ENCODE peak calls at places on chromosomes 12 and 14, in six cellular contexts. X is MM.1S, A is astrocyte of the spinal cord, U is fibroblast of mammary gland, V is lung, D is SK-N-SH. E is an unnamed sample.

GRCh38 chr14:68239988-68240387 is 420.4 kb downstream of the RAD51B start:
- DNase-seq in V (no peak), D (no peak), X (no peak), U (no peak), A (peak; percentile 43), E (no peak)

GRCh38 chr14:51862839-51863235 is 2.4 kb downstream of the GNG2 start:
- DNase-seq in X (no peak), U (no peak), D (no peak), V (no peak), A (no peak), E (no peak)

GRCh38 chr12:4034926-4035325 is 161.7 kb upstream of the PARP11 start:
- DNase-seq in U (peak; percentile 59), A (no peak), X (no peak), D (no peak), V (no peak), E (no peak)

GRCh38 chr14:50967719-50968266 is 23.5 kb upstream of the PYGL start:
- DNase-seq in X (no peak), A (no peak), D (no peak), V (no peak), U (no peak), E (no peak)

GRCh38 chr14:21039585-21040369 is 2.4 kb upstream of the RNASE7 start:
- DNase-seq in V (no peak), A (peak; percentile 67), U (peak; percentile 73), X (peak; percentile 27), D (peak; percentile 56), E (peak; percentile 81)

GRCh38 chr14:54792288-54792687 is 110.3 kb downstream of the GCH1 start:
- DNase-seq in D (no peak), U (no peak), V (no peak), A (no peak), X (no peak), E (no peak)

GRCh38 chr14:32225378-32225920 is 22.4 kb upstream of the RNU6-8 start:
- DNase-seq in A (no peak), V (no peak), U (no peak), D (no peak), X (no peak), E (no peak)

GRCh38 chr12:78977463-78977862 is 112.9 kb downstream of the SYT1 start:
- DNase-seq in U (no peak), A (no peak), X (no peak), D (no peak), V (no peak), E (peak; percentile 70)

GRCh38 chr12:52454411-52455201 is 2.7 kb upstream of the KRT6B start:
- DNase-seq in U (peak; percentile 16), V (no peak), D (no peak), X (no peak), A (no peak), E (peak; percentile 65)

GRCh38 chr14:69013943-69014782 is 35.1 kb upstream of the ACTN1 start:
- DNase-seq in V (peak; percentile 88), U (peak; percentile 50), D (peak; percentile 69), A (peak; percentile 16), X (no peak), E (peak; percentile 81)

GRCh38 chr14:93878251-93878650 is 48.9 kb upstream of the FAM181A start:
- DNase-seq in U (no peak), D (no peak), A (no peak), X (no peak), V (no peak), E (no peak)

GRCh38 chr12:16756833-16757552 is 151.0 kb upstream of the LMO3 start:
- DNase-seq in D (peak; percentile 0), U (no peak), A (no peak), X (no peak), V (no peak), E (peak; percentile 0)

GRCh38 chr12:123089125-123089524 is 61.8 kb downstream of the PITPNM2 start:
- DNase-seq in V (no peak), A (no peak), D (no peak), U (no peak), X (no peak), E (no peak)

GRCh38 chr14:65164068-65164824 is 61.9 kb upstream of the MAX start:
- DNase-seq in A (peak; percentile 64), V (no peak), X (peak; percentile 31), U (peak; percentile 65), D (peak; percentile 63), E (peak; percentile 63)

GRCh38 chr12:55708695-55709233 is 1.1 kb upstream of the ITGA7 start:
- DNase-seq in X (no peak), D (no peak), U (no peak), V (no peak), A (no peak), E (no peak)
- H3K4me3 ChIP-seq in X (no peak overlapping the region), D (peak overlapping the region; percentile 69), U (no peak overlapping the region), V (no peak overlapping the region), A (no peak overlapping the region), E (no peak overlapping the region)

GRCh38 chr12:63066136-63066535 is 84.9 kb downstream of the AVPR1A start:
- DNase-seq in D (no peak), A (no peak), V (no peak), X (no peak), U (no peak), E (no peak)

GRCh38 chr12:63070709-63071108 is 80.3 kb downstream of the AVPR1A start:
- DNase-seq in V (no peak), A (peak; percentile 29), U (no peak), X (no peak), D (no peak), E (no peak)

GRCh38 chr12:63069860-63070617 is 81.0 kb downstream of the AVPR1A start:
- DNase-seq in X (no peak), U (no peak), V (no peak), D (no peak), A (no peak), E (no peak)

GRCh38 chr12:63066782-63067181 is 84.2 kb downstream of the AVPR1A start:
- DNase-seq in D (no peak), A (no peak), U (no peak), X (no peak), V (no peak), E (no peak)

GRCh38 chr12:63068857-63069442 is 82.1 kb downstream of the AVPR1A start:
- DNase-seq in U (peak; percentile 72), V (no peak), A (peak; percentile 86), X (peak; percentile 46), D (peak; percentile 0), E (peak; percentile 65)
- TF ChIP-seq CTCF in U (peak; percentile 51), V (peak; percentile 12), A (peak; percentile 59), X (peak; percentile 63), D (peak; percentile 74), E (peak; percentile 51)

GRCh38 chr12:116123511-116124258 is 153.8 kb downstream of the MED13L start:
- DNase-seq in X (no peak), D (peak; percentile 23), U (peak; percentile 73), A (peak; percentile 65), V (peak; percentile 41), E (peak; percentile 68)

GRCh38 chr12:116125981-116126566 is 151.4 kb downstream of the MED13L start:
- DNase-seq in D (no peak), V (no peak), A (no peak), U (peak; percentile 51), X (no peak), E (peak; percentile 65)

GRCh38 chr12:116125084-116125483 is 152.4 kb downstream of the MED13L start:
- DNase-seq in A (no peak), X (no peak), D (no peak), U (no peak), V (no peak), E (no peak)

GRCh38 chr12:116122639-116123038 is 154.9 kb downstream of the MED13L start:
- DNase-seq in A (no peak), V (no peak), X (no peak), D (no peak), U (no peak), E (no peak)

GRCh38 chr12:116121453-116121871 is 156.0 kb downstream of the MED13L start:
- DNase-seq in U (peak; percentile 46), X (no peak), V (no peak), D (no peak), A (peak; percentile 49), E (peak; percentile 45)
- H3K4me3 ChIP-seq in U (peak overlapping the region; percentile 9), X (no peak overlapping the region), V (no peak overlapping the region), D (peak overlapping the region; percentile 21), A (no peak overlapping the region), E (no peak overlapping the region)

GRCh38 chr12:132955094-132955932 is 793 bp downstream of the ZNF605 start:
- DNase-seq in D (no peak), X (no peak), A (peak; percentile 63), V (peak; percentile 35), U (peak; percentile 79), E (peak; percentile 63)
- TF ChIP-seq CTCF in D (no peak), X (no peak), A (no peak), V (no peak), U (no peak), E (no peak)

GRCh38 chr12:14833952-14834351 is 9.4 kb downstream of the ART4 start:
- DNase-seq in D (no peak), U (peak; percentile 15), V (no peak), X (no peak), A (no peak), E (no peak)
- H3K4me3 ChIP-seq in D (no peak overlapping the region), U (no peak overlapping the region), V (no peak overlapping the region), X (no peak overlapping the region), A (no peak overlapping the region), E (no peak overlapping the region)

GRCh38 chr14:100328495-100329163 is 5.5 kb downstream of the SLC25A47 start:
- DNase-seq in A (no peak), D (no peak), V (no peak), X (no peak), U (no peak), E (no peak)
- TF ChIP-seq CTCF in A (no peak), D (no peak), V (no peak), X (no peak), U (no peak), E (no peak)

GRCh38 chr14:23568021-23568599 is 519 bp upstream of the AP1G2 start:
- DNase-seq in V (no peak), D (no peak), A (no peak), X (no peak), U (no peak), E (no peak)
- H3K4me3 ChIP-seq in V (no peak overlapping the region), D (peak overlapping the region; percentile 86), A (no peak overlapping the region), X (peak overlapping the region; percentile 81), U (peak overlapping the region; percentile 61), E (peak overlapping the region; percentile 90)

GRCh38 chr12:65121049-65121955 is at the start of gene WIF1:
- DNase-seq in X (no peak), U (peak; percentile 4), D (peak; percentile 69), V (peak; percentile 74), A (no peak), E (peak; percentile 35)
- TF ChIP-seq CTCF in X (peak; percentile 53), U (no peak), D (peak; percentile 56), V (no peak), A (peak; percentile 35), E (no peak)

GRCh38 chr14:25121342-25122129 is 71.6 kb upstream of the STXBP6 start:
- DNase-seq in D (no peak), U (peak; percentile 95), X (no peak), V (no peak), A (peak; percentile 63), E (peak; percentile 2)
- H3K4me3 ChIP-seq in D (no peak overlapping the region), U (no peak overlapping the region), X (no peak overlapping the region), V (no peak overlapping the region), A (no peak overlapping the region), E (no peak overlapping the region)